ENCODE peak calls at places on chromosomes 6 and 20, in six cellular contexts. L, M, S, N, I and G are unnamed samples.

GRCh38 chr20:53608456-53609413 is 15.1 kb upstream of the ZNF217 start:
- DNase-seq in S (no peak), L (peak; percentile 94), N (no peak), M (no peak), I (peak; percentile 54), G (no peak)

GRCh38 chr6:137241481-137242011 is 22.4 kb upstream of the IFNGR1 start:
- DNase-seq in N (no peak), I (no peak), L (no peak), S (no peak), M (peak; percentile 100), G (no peak)

GRCh38 chr6:6221829-6222535 is 98.5 kb downstream of the F13A1 start:
- DNase-seq in S (no peak), I (peak; percentile 78), N (no peak), L (peak; percentile 46), M (peak; percentile 41), G (peak; percentile 16)

GRCh38 chr6:81772741-81773140 is 20.3 kb upstream of the TENT5A start:
- DNase-seq in M (no peak), N (peak; percentile 45), L (no peak), I (no peak), S (no peak), G (no peak)

GRCh38 chr6:38310061-38310460 is 329.7 kb downstream of the BTBD9 start:
- DNase-seq in M (no peak), N (no peak), I (no peak), L (no peak), S (no peak), G (no peak)

GRCh38 chr20:19129976-19130612 is 82.3 kb upstream of the SLC24A3 start:
- DNase-seq in L (no peak), I (no peak), M (no peak), N (no peak), S (no peak), G (no peak)

GRCh38 chr6:55528624-55529023 is 50.4 kb downstream of the HMGCLL1 start:
- DNase-seq in I (no peak), S (peak; percentile 51), N (peak; percentile 5), M (peak; percentile 43), L (no peak), G (peak; percentile 9)

GRCh38 chr6:105755885-105756284 is 330.3 kb upstream of the PRDM1 start:
- DNase-seq in L (no peak), S (no peak), M (no peak), N (no peak), I (no peak), G (no peak)

DNA sequence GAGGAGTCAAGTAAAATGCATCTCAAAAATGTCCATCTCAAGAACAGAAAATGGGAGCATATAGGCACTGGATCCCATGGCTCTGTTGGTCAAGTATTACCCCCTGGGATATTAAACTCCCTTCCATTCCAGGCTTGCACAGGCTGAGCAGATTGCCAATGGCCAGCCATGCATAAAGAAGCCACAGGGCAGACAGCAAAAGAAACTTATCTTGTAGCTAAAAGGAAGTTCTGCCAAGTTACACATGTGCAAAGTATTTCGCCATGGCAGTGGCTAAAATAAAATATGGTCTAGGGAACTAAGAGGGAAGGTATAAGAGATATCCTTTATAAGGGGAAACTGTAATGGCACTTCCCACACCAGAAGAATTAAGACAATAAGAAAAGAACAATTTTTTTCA is 415.6 kb upstream of the BTBD3 start:
- DNase-seq in S (no peak), N (no peak), I (no peak), M (no peak), L (no peak), G (no peak)
- TF ChIP-seq ZNF274 in S (no peak), N (no peak), I (no peak), M (no peak), L (no peak), G (no peak)

GRCh38 chr6:101541873-101542272 is 148.4 kb downstream of the GRIK2 start:
- DNase-seq in L (no peak), S (no peak), N (no peak), M (no peak), I (no peak), G (no peak)
- TF ChIP-seq ZNF274 in L (no peak), S (no peak), N (no peak), M (no peak), I (no peak), G (no peak)

DNA sequence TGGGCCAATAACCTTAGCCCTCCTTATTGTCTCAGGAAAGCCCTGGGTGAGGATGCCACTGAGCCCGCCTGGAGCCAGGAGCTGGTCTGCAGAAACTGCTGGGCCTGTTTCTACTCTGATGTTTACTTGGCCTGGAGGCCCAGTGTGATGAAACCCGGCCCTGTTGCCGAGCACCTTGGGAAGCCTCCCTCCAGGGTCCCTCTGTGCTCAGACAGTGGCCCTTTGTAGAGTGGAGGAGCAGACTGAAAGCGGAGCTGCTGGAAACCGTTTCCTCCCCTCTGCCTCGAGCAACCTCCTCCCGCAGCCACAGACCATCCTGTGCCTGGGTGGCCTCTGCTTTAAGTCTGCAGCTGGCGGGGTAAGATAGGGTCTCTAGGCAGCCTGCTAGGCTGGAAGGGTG is 84.1 kb upstream of the EPB41L1 start:
- DNase-seq in S (no peak), L (no peak), N (no peak), I (peak; percentile 49), M (peak; percentile 78), G (no peak)
- TF ChIP-seq ZNF274 in S (no peak), L (no peak), N (no peak), I (no peak), M (no peak), G (no peak)

GRCh38 chr20:35866446-35867202 is 87.7 kb downstream of the SCAND1 start:
- DNase-seq in L (no peak), N (no peak), S (no peak), I (no peak), M (no peak), G (no peak)
- TF ChIP-seq ZNF274 in L (no peak), N (no peak), S (no peak), I (no peak), M (no peak), G (no peak)

DNA sequence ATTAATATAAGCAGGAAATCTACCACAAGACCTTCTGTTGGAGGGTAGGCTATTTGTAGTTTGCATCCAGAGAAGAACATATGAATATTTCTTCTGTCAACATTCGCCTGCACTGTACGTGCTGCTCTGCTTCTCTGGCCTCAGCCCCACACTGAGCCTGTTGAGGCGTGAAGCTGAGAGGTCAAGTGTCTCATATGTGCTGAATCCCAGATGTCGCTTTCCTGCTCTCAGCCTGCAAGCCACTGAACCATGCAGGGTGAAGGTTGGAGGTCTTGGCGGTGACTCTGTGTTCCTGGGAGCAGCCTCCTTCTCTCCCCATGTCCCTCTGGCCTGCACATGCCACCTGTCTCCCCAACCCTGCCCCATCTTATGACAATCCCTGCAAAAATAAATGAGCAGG is 83.6 kb downstream of the TMEM170B start:
- DNase-seq in L (no peak), I (no peak), S (no peak), M (no peak), N (no peak), G (no peak)
- TF ChIP-seq ZNF274 in L (no peak), I (no peak), S (no peak), M (no peak), N (no peak), G (no peak)

DNA sequence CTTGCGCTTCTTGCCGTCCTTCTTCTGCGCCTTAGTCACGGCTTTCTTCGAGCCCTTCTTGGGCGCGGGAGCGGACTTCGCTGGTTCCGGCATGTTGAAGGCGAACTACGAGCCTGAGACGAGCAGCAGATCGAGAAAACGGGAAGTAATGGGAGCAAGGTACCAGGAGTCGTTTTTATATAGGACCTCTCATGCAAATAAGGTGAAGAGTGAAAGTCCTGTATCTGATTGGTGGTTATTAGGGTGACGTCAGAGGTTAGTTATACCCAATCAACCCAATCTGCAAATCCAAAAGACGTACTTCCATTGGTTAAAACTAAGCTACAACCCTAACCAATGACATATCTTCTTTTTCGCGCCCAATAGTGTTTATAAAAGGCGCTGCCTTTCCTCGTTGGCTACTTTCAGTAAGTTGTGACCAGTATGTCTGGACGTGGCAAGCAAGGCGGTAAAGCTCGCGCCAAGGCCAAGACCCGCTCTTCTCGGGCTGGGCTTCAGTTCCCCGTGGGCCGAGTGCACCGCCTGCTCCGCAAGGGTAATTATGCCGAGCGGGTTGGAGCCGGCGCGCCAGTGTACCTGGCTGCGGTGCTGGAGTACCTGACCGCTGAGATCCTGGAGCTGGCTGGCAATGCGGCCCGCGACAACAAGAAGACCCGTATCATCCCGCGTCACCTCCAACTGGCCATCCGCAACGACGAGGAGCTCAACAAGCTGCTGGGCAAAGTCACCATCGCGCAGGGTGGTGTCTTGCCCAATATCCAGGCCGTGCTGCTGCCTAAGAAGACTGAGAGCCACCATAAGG is 100.6 kb upstream of the PRSS16 start:
- DNase-seq in L (peak; percentile 99), I (peak; percentile 93), M (peak; percentile 70), N (peak; percentile 100), S (peak; percentile 99), G (peak; percentile 89)
- TF ChIP-seq ZNF274 in L (no peak), I (no peak), M (no peak), N (no peak), S (no peak), G (no peak)

GRCh38 chr20:59007758-59008511 is 881 bp upstream of the CTSZ start:
- DNase-seq in S (no peak), I (no peak), L (peak; percentile 55), N (peak; percentile 60), M (no peak), G (no peak)
- TF ChIP-seq ZNF274 in S (no peak), I (no peak), L (no peak), N (no peak), M (no peak), G (no peak)